ENCODE peak calls at places on chromosomes 6 and 20, in seven cellular contexts. M is HFFc6; X is GM20000; R is mammary epithelial cell; A is psoas muscle; Z is activated naive CD8-positive, alpha-beta T cell treated with anti-CD3 and anti-CD28 coated beads, Interleukin-2, amount 50 U/mL, for 24 hours; H is mucosa of descending colon. B is an unnamed sample.

GRCh38 chr6:99295276-99295675 is 54.2 kb downstream of the FAXC start:
- DNase-seq in A (no peak), M (no peak), H (no peak), R (no peak), X (no peak), Z (no peak), B (no peak)

GRCh38 chr6:121771937-121772717 is 336.7 kb downstream of the GJA1 start:
- DNase-seq in R (no peak), H (no peak), X (peak; percentile 24), M (no peak), A (no peak), Z (no peak), B (no peak)

GRCh38 chr6:116691154-116691553 is 10.1 kb downstream of the KPNA5 start:
- DNase-seq in R (no peak), H (no peak), A (no peak), M (no peak), X (no peak), Z (no peak), B (no peak)

GRCh38 chr6:57134954-57135353 is 37.2 kb upstream of the BAG2 start:
- DNase-seq in Z (no peak), H (no peak), A (no peak), R (no peak), X (no peak), M (no peak), B (no peak)

GRCh38 chr20:37311710-37312355 is 22.4 kb downstream of the MANBAL start:
- DNase-seq in Z (no peak), R (no peak), X (no peak), A (no peak), M (peak; percentile 55), H (no peak), B (no peak)

GRCh38 chr6:132003516-132004178 is 52.5 kb upstream of the CCN2 start:
- DNase-seq in M (no peak), Z (no peak), X (no peak), A (no peak), H (no peak), R (peak; percentile 51), B (no peak)

GRCh38 chr6:89323461-89324098 is 8.5 kb upstream of the GABRR2 start:
- DNase-seq in R (no peak), X (no peak), H (no peak), M (no peak), Z (no peak), A (no peak), B (no peak)

GRCh38 chr6:87590989-87591388 is 1.1 kb downstream of the ORC3 start:
- DNase-seq in A (no peak), X (no peak), H (no peak), R (peak; percentile 3), Z (no peak), M (peak; percentile 9), B (no peak)

GRCh38 chr6:109799664-109800063 is 108.6 kb downstream of the FIG4 start:
- DNase-seq in Z (no peak), A (no peak), H (no peak), X (no peak), M (no peak), R (peak; percentile 31), B (no peak)

GRCh38 chr20:64188682-64189529 is 24.7 kb downstream of the MYT1 start:
- DNase-seq in A (no peak), X (no peak), H (no peak), M (peak; percentile 31), R (peak; percentile 92), Z (no peak), B (no peak)

GRCh38 chr6:140285998-140286690 is 911.7 kb upstream of the CITED2 start:
- DNase-seq in R (no peak), M (no peak), X (no peak), H (no peak), A (no peak), Z (no peak), B (no peak)

GRCh38 chr6:116229287-116229913 is 24.5 kb downstream of the TSPYL4 start:
- DNase-seq in M (peak; percentile 99), H (peak; percentile 51), X (no peak), A (peak; percentile 80), Z (no peak), R (no peak), B (peak; percentile 50)

GRCh38 chr6:149054559-149055194 is 262.8 kb upstream of the TAB2 start:
- DNase-seq in Z (no peak), X (peak; percentile 38), A (no peak), R (no peak), M (no peak), H (no peak), B (no peak)

GRCh38 chr20:881051-881820 is 34.9 kb downstream of the ANGPT4 start:
- DNase-seq in X (no peak), Z (peak; percentile 36), M (peak; percentile 16), H (no peak), R (peak; percentile 83), A (no peak), B (peak; percentile 37)

GRCh38 chr6:8543714-8544113 is 108.4 kb upstream of the SLC35B3 start:
- DNase-seq in Z (no peak), A (no peak), X (no peak), M (no peak), R (no peak), H (no peak), B (no peak)

GRCh38 chr20:45983279-45983743 is 11.3 kb upstream of the ZNF335 start:
- DNase-seq in Z (no peak), M (no peak), X (no peak), A (no peak), H (no peak), R (no peak), B (no peak)

GRCh38 chr6:97689078-97689754 is 406.2 kb upstream of the MMS22L start:
- DNase-seq in X (no peak), H (no peak), A (no peak), M (no peak), R (no peak), Z (no peak), B (no peak)